ENCODE peak calls at places on chromosomes 3 and 15, in eight cellular contexts. K is neuronal stem cell, M is BE2C, P is tibial nerve, L is PC-3, I is GM12878, X is cardiac muscle cell, H is GM23338. R is an unnamed sample. For H3K4me1, the result is how much of the 10 kb centered on the place peaks cover.

GRCh38 chr3:10519236-10519635 is 13.8 kb upstream of the ATP2B2 start:
- DNase-seq in K (no peak), M (no peak), P (no peak), L (no peak), I (no peak), X (no peak), H (no peak), R (no peak)

GRCh38 chr3:157523814-157524213 is 20.6 kb upstream of the VEPH1 start:
- DNase-seq in K (no peak), M (no peak), P (no peak), L (peak), I (no peak), X (no peak), H (no peak), R (no peak)

GRCh38 chr15:33094336-33094735 is 100.2 kb downstream of the FMN1 start:
- DNase-seq in K (no peak), M (no peak), P (no peak), L (no peak), I (no peak), X (peak), H (no peak), R (no peak)

GRCh38 chr15:89964555-89964954 is 36.6 kb upstream of the ZNF710 start:
- DNase-seq in K (no peak), M (no peak), P (no peak), L (no peak), I (no peak), X (no peak), H (no peak), R (no peak)

GRCh38 chr3:116815831-116816588 is 106.4 kb downstream of the TUSC7 start:
- DNase-seq in K (no peak), M (peak), P (no peak), L (no peak), I (no peak), X (no peak), H (no peak), R (peak)

GRCh38 chr3:177810162-177810623 is 612.9 kb upstream of the TBL1XR1 start:
- DNase-seq in K (no peak), M (no peak), P (no peak), L (peak), I (no peak), X (no peak), H (no peak), R (no peak)

GRCh38 chr15:58562135-58562534 is 130.3 kb downstream of the LIPC start:
- DNase-seq in K (no peak), M (no peak), P (no peak), L (no peak), I (no peak), X (no peak), H (no peak), R (no peak)

GRCh38 chr3:181838940-181839914 is 127.5 kb downstream of the SOX2 start:
- DNase-seq in K (no peak), M (no peak), P (no peak), L (peak), I (no peak), X (no peak), H (no peak), R (no peak)

GRCh38 chr3:58157649-58158048 is 53.1 kb downstream of the DNASE1L3 start:
- DNase-seq in K (no peak), M (no peak), P (no peak), L (no peak), I (no peak), X (no peak), H (no peak), R (no peak)

GRCh38 chr3:13105851-13106250 is 32.6 kb upstream of the IQSEC1 start:
- DNase-seq in K (no peak), M (no peak), P (no peak), L (peak), I (no peak), X (no peak), H (peak), R (no peak)

GRCh38 chr15:81752149-81752942 is 293.5 kb downstream of the MEX3B start:
- DNase-seq in K (no peak), M (peak), P (peak), L (peak), I (no peak), X (peak), H (no peak), R (peak)

GRCh38 chr15:68354923-68355322 is 77.0 kb downstream of the ITGA11 start:
- DNase-seq in K (no peak), M (no peak), P (no peak), L (peak), I (no peak), X (no peak), H (no peak), R (no peak)

GRCh38 chr3:14602006-14602803 is 49.4 kb upstream of the CCDC174 start:
- DNase-seq in K (no peak), M (no peak), P (no peak), L (peak), I (no peak), X (no peak), H (peak), R (peak)

GRCh38 chr3:72848703-72849081 is 447 bp upstream of the SHQ1 start:
- DNase-seq in K (no peak), M (no peak), P (no peak), L (no peak), I (peak), X (peak), H (no peak), R (no peak)

GRCh38 chr15:72319360-72319984 is 485 bp downstream of the CELF6 start:
- DNase-seq in K (peak), M (no peak), P (no peak), L (peak), I (no peak), X (peak), H (peak), R (no peak)

GRCh38 chr3:66797916-66798560 is 200.1 kb upstream of the KBTBD8 start:
- DNase-seq in K (peak), M (no peak), P (no peak), L (no peak), I (no peak), X (peak), H (peak), R (no peak)
- H3K4me1 ChIP-seq in K (under half), M (under half), P (under half), L (under half), I (under half), X (under half), H (under half), R (under half)

GRCh38 chr3:9395570-9396300 is 1.7 kb upstream of the SETD5 start:
- DNase-seq in K (no peak), M (no peak), P (no peak), L (no peak), I (no peak), X (peak), H (no peak), R (no peak)

GRCh38 chr3:9396632-9397330 is 634 bp upstream of the SETD5 start:
- DNase-seq in K (peak), M (peak), P (peak), L (peak), I (peak), X (peak), H (peak), R (peak)

GRCh38 chr3:9397911-9398714 is 698 bp downstream of the SETD5 start:
- DNase-seq in K (peak), M (peak), P (peak), L (no peak), I (no peak), X (peak), H (peak), R (peak)

GRCh38 chr3:9397331-9397910 is at the start of gene SETD5:
- DNase-seq in K (peak), M (peak), P (peak), L (peak), I (peak), X (peak), H (peak), R (peak)

DNA sequence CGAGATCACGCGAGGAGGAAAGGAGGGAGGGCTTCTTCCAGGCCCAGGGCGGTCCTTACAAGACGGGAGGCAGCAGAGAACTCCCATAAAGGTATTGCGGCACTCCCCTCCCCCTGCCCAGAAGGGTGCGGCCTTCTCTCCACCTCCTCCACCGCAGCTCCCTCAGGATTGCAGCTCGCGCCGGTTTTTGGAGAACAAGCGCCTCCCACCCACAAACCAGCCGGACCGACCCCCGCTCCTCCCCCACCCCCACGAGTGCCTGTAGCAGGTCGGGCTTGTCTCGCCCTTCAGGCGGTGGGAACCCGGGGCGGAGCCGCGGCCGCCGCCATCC is 1.1 kb upstream of the SETD5 start:
- DNase-seq in K (no peak), M (no peak), P (peak), L (peak), I (peak), X (peak), H (peak), R (no peak)
- H3K4me1 ChIP-seq in K (under half), M (under half), P (under half), L (under half), I (under half), X (under half), H (under half), R (under half)

GRCh38 chr15:100206643-100207042 is 135.1 kb downstream of the ADAMTS17 start:
- DNase-seq in K (no peak), M (no peak), P (no peak), L (no peak), I (no peak), X (no peak), H (peak), R (no peak)

GRCh38 chr15:100207053-100207452 is 134.7 kb downstream of the ADAMTS17 start:
- DNase-seq in K (no peak), M (no peak), P (no peak), L (peak), I (no peak), X (peak), H (no peak), R (no peak)

GRCh38 chr15:100205549-100206295 is 136.1 kb downstream of the ADAMTS17 start:
- DNase-seq in K (no peak), M (no peak), P (no peak), L (no peak), I (no peak), X (no peak), H (no peak), R (no peak)

GRCh38 chr15:100204211-100204610 is 137.6 kb downstream of the ADAMTS17 start:
- DNase-seq in K (no peak), M (no peak), P (no peak), L (no peak), I (no peak), X (no peak), H (no peak), R (no peak)

DNA sequence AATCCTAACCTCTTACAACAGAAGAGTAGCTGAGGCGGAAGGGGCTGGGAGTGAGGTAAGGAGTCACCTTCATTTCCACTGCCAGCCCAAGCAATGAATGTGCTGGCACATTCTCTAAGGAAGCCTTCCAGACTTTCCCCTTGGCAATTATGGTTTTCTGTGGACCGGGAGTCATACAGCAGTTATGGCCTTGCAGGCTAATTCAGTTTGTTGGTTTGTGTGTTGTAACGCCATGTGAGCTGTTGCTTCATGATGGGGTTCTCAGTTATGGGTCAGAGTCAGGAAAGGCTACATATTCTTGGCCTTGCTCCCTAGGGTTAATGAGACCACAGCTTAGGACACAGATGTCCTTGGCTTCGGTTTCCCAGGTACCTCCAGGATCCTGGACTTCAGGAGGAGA is 137.0 kb downstream of the ADAMTS17 start:
- DNase-seq in K (no peak), M (no peak), P (no peak), L (no peak), I (no peak), X (no peak), H (no peak), R (no peak)
- H3K4me1 ChIP-seq in K (under half), M (under half), P (under half), L (under half), I (under half), X (under half), H (under half), R (under half)

GRCh38 chr3:43291546-43291945 is 5.2 kb downstream of the SNRK start:
- DNase-seq in K (no peak), M (no peak), P (no peak), L (no peak), I (no peak), X (no peak), H (no peak), R (no peak)
- H3K4me1 ChIP-seq in K (under half), M (under half), P (half or more), L (under half), I (under half), X (under half), H (under half), R (under half)

DNA sequence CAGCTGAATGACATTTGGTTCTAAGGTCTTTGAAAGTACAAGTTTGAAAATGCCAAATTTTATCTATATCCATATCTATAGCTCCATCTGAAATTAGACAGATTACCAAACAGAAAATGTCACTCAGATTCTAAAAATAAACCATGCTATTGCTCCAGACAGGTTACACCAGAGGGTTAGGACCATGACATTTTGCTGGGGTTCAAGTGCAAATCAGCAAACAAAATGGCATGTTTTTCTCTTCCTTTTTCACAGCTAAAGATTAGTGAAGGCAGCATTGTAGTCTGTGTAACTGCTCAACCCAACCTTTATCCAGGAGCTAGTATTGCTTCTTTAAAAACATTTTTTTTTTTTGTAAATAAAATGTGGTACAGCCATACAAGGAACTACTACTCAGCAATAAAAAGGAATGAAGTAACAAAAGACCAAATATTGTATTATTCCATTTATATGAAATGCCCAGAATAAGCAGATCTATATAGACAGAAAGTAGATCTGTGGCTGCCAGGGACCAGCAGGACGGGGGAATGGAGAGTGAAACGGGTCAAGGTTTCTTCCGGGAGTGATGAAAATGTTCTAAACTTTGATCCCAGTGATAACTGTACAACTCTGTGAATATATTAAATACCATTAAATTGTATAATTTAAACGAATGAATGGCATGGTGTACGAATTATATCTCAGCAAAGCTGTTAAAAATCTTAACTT is 18.2 kb downstream of the VGLL4 start:
- DNase-seq in K (no peak), M (no peak), P (no peak), L (no peak), I (no peak), X (no peak), H (no peak), R (no peak)
- H3K4me1 ChIP-seq in K (under half), M (under half), P (under half), L (under half), I (under half), X (under half), H (under half), R (under half)

GRCh38 chr3:195187609-195188529 is 83.1 kb downstream of the XXYLT1 start:
- DNase-seq in K (no peak), M (no peak), P (no peak), L (no peak), I (no peak), X (no peak), H (peak), R (no peak)
- H3K4me1 ChIP-seq in K (under half), M (under half), P (under half), L (under half), I (under half), X (under half), H (under half), R (under half)

GRCh38 chr15:27672537-27672936 is 426.6 kb downstream of the OCA2 start:
- DNase-seq in K (no peak), M (no peak), P (no peak), L (no peak), I (no peak), X (no peak), H (no peak), R (no peak)
- H3K4me1 ChIP-seq in K (under half), M (under half), P (under half), L (under half), I (under half), X (under half), H (under half), R (under half)

GRCh38 chr3:123635220-123635619 is 50.4 kb upstream of the HACD2 start:
- DNase-seq in K (no peak), M (no peak), P (no peak), L (no peak), I (no peak), X (no peak), H (peak), R (no peak)

GRCh38 chr3:123633530-123633929 is 48.7 kb upstream of the HACD2 start:
- DNase-seq in K (no peak), M (no peak), P (no peak), L (no peak), I (no peak), X (no peak), H (no peak), R (no peak)

GRCh38 chr3:123634149-123635051 is 49.5 kb upstream of the HACD2 start:
- DNase-seq in K (no peak), M (no peak), P (no peak), L (no peak), I (no peak), X (no peak), H (no peak), R (no peak)

GRCh38 chr3:123629747-123630047 is 44.8 kb upstream of the HACD2 start:
- DNase-seq in K (no peak), M (no peak), P (no peak), L (no peak), I (no peak), X (no peak), H (peak), R (no peak)

GRCh38 chr3:123632161-123632655 is 47.4 kb upstream of the HACD2 start:
- DNase-seq in K (no peak), M (no peak), P (no peak), L (no peak), I (no peak), X (peak), H (peak), R (no peak)
- H3K4me1 ChIP-seq in K (under half), M (under half), P (under half), L (under half), I (under half), X (under half), H (under half), R (under half)

GRCh38 chr3:109125902-109126301 is 8.0 kb upstream of the MORC1 start:
- DNase-seq in K (no peak), M (no peak), P (no peak), L (peak), I (no peak), X (no peak), H (no peak), R (no peak)

GRCh38 chr3:109122690-109123089 is 4.8 kb upstream of the MORC1 start:
- DNase-seq in K (no peak), M (no peak), P (no peak), L (no peak), I (no peak), X (no peak), H (no peak), R (no peak)

GRCh38 chr3:109132801-109133473 is 3.6 kb upstream of the C3orf85 start:
- DNase-seq in K (no peak), M (no peak), P (no peak), L (peak), I (no peak), X (no peak), H (no peak), R (no peak)

GRCh38 chr3:109131276-109131675 is 5.2 kb upstream of the C3orf85 start:
- DNase-seq in K (no peak), M (no peak), P (no peak), L (no peak), I (no peak), X (no peak), H (no peak), R (no peak)

DNA sequence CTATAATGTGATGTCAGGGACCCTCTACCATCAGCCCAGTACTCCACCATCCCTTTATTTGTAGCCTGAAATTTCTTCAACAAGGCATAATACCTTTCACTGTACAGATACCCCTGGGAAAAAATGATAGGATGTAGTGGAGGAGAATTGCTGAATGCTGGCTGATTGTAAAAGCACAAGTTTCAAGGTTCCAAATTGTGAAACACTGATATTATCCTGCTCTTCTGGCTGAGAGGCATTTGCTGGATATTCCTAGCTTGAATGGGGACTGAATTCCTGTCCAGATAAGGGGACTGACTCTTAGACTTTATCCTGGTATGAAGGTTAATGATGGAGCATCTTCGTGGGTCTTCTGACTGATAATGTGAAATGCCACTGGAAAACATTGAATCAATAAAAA is 9.0 kb upstream of the C3orf85 start:
- DNase-seq in K (no peak), M (no peak), P (no peak), L (no peak), I (no peak), X (no peak), H (no peak), R (no peak)
- H3K4me1 ChIP-seq in K (under half), M (under half), P (under half), L (under half), I (under half), X (under half), H (under half), R (under half)

DNA sequence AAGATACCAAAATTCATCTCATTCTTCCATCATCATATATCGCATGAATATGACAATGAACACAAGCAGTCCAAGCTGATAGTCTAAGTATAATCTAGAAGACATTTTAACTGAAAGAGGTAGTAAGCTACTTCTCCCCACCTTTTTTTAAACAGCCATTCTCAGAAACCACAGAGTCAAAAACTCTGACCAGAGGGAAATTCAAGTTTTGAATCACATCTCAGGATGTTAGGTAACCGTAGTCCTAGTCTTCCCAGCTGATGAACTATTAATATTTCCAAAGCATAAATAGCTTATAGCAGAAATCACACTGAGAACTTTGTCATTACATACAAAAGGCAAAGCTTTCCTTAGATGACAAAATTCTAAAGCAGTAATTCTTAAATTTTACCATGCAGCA is 25.8 kb downstream of the NPTN start:
- DNase-seq in K (no peak), M (no peak), P (no peak), L (no peak), I (no peak), X (no peak), H (no peak), R (no peak)
- H3K4me1 ChIP-seq in K (under half), M (under half), P (under half), L (under half), I (under half), X (under half), H (half or more), R (under half)

R was measured in SK-N-SH.